ENCODE peak calls at places on chromosomes 1 and 21, in eight cellular contexts. K, Q, R, L, U, H, V and C are unnamed samples.
A peak's percentile ranks its signal among the peaks of the same experiment; 100 is the strongest.

GRCh38 chr1:71028981-71029380 is 18.6 kb downstream of the PTGER3 start:
- DNase-seq in H (no peak), Q (no peak), K (no peak), R (no peak), L (no peak), V (no peak), U (no peak), C (no peak)

GRCh38 chr1:192890134-192890533 is 81.3 kb downstream of the RGS2 start:
- DNase-seq in V (no peak), H (no peak), L (no peak), Q (no peak), U (no peak), K (no peak), R (no peak), C (no peak)

GRCh38 chr1:226082959-226083302 is 20.4 kb downstream of the H3-3A start:
- DNase-seq in Q (no peak), L (peak; percentile 84), H (peak; percentile 58), K (peak; percentile 49), R (peak; percentile 45), V (peak; percentile 42), U (peak; percentile 35), C (peak; percentile 54)

GRCh38 chr21:38273745-38274544 is 17.2 kb downstream of the KCNJ15 start:
- DNase-seq in V (peak; percentile 72), K (no peak), H (no peak), L (no peak), U (no peak), R (no peak), Q (no peak), C (peak; percentile 89)

GRCh38 chr21:37383066-37383465 is 16.5 kb downstream of the DYRK1A start:
- DNase-seq in K (no peak), L (no peak), V (no peak), R (peak; percentile 56), U (no peak), Q (no peak), H (no peak), C (no peak)

GRCh38 chr1:196723325-196724185 is 51.1 kb upstream of the CFHR3 start:
- DNase-seq in K (peak; percentile 22), U (no peak), R (no peak), L (no peak), V (peak; percentile 3), H (peak; percentile 46), Q (peak; percentile 36), C (peak; percentile 29)

GRCh38 chr1:244881552-244882280 is 17.4 kb upstream of the HNRNPU start:
- DNase-seq in V (no peak), K (no peak), Q (no peak), H (no peak), R (no peak), U (no peak), L (no peak), C (no peak)

GRCh38 chr1:232538224-232538942 is 91.5 kb downstream of the SIPA1L2 start:
- DNase-seq in L (no peak), V (peak; percentile 31), H (peak; percentile 91), Q (no peak), K (no peak), R (peak; percentile 41), U (no peak), C (peak; percentile 17)

GRCh38 chr1:222813866-222814535 is 838 bp upstream of the DISP1 start:
- DNase-seq in Q (peak; percentile 23), R (no peak), V (peak; percentile 22), L (no peak), U (no peak), K (no peak), H (no peak), C (peak; percentile 22)

GRCh38 chr1:223423641-223424233 is 30.5 kb downstream of the CCDC185 start:
- DNase-seq in Q (no peak), U (no peak), R (no peak), V (peak; percentile 28), K (no peak), H (peak; percentile 7), L (no peak), C (peak; percentile 39)

GRCh38 chr1:186152227-186152944 is 222.7 kb downstream of the TPR start:
- DNase-seq in K (peak; percentile 27), R (peak; percentile 65), H (peak; percentile 92), L (no peak), U (no peak), Q (no peak), V (peak; percentile 46), C (peak; percentile 62)

GRCh38 chr1:150192012-150192411 is 42.3 kb downstream of the PLEKHO1 start:
- DNase-seq in V (no peak), L (no peak), Q (no peak), H (peak; percentile 93), K (no peak), U (no peak), R (peak; percentile 79), C (peak; percentile 45)

GRCh38 chr1:231351816-231352215 is 13.7 kb downstream of the SPRTN start:
- DNase-seq in V (no peak), Q (no peak), R (peak; percentile 43), U (no peak), H (no peak), K (no peak), L (no peak), C (no peak)

GRCh38 chr1:212597495-212597894 is 11.1 kb upstream of the ATF3 start:
- DNase-seq in L (no peak), H (peak; percentile 49), K (no peak), V (peak; percentile 44), Q (no peak), R (no peak), U (no peak), C (no peak)

GRCh38 chr1:246682231-246682895 is 41.8 kb upstream of the SCCPDH start:
- DNase-seq in U (no peak), H (no peak), V (no peak), L (no peak), R (peak; percentile 39), K (no peak), Q (no peak), C (no peak)

GRCh38 chr1:1067284-1068076 is 6.6 kb downstream of the RNF223 start:
- DNase-seq in R (no peak), L (no peak), K (no peak), H (peak; percentile 82), Q (peak; percentile 78), U (no peak), V (no peak), C (no peak)

GRCh38 chr1:234963904-234964702 is 164.5 kb downstream of the TOMM20 start:
- DNase-seq in V (peak; percentile 60), U (no peak), H (no peak), R (no peak), K (no peak), Q (peak; percentile 76), L (peak; percentile 69), C (peak; percentile 58)

GRCh38 chr21:36554411-36555157 is 74.7 kb upstream of the CLDN14 start:
- DNase-seq in V (no peak), L (no peak), U (no peak), Q (no peak), R (no peak), K (no peak), H (no peak), C (no peak)

GRCh38 chr1:161069201-161069685 is 448 bp downstream of the ARHGAP30 start:
- DNase-seq in Q (no peak), U (no peak), L (no peak), R (no peak), H (no peak), K (no peak), V (no peak), C (no peak)

DNA sequence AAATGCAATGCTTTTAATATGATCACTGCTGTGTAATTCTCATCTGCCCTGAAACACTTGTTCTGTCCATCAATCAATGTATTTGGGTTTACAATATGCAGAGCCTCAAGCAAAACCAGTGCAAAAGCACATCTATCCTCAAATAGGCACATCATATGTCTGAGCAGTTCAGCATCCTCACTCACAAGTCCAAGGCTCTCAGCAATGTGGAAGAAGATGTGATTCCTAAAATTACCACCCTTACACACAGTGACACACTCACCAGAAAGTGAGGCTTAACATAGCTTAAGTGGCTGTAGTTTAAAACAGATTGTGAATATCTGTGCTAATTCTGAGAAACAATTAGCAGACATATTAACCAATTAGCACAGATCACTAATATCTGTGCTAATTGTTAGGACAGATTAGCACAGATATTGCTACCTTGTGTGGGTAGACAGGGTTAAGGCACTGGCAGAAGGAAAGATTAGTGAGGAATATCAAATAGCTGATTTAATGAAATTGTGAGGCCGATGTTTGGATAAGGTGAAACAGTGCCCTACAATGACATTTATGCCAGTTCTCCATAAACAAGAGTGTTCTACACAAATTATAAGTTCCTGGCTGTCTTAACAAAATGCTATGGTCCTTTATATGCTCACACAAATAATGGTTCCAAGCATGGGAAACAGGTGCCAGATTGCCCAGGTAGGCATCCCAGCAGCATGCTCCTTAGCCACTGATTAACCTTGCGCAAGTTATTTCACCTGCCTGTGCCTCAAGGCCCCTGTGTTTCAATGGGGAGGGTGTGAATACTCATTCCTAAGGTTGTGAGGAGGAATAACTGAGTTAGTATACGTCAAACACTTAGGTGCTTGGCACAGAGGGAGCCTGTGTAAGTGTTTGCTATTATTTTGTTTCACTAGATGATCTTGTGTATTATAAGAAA is 41.7 kb downstream of the MRPL39 start:
- DNase-seq in R (no peak), K (no peak), L (no peak), V (no peak), U (no peak), Q (no peak), H (no peak), C (no peak)
- H3K4me3 ChIP-seq in R (no peak overlapping the region), K (no peak overlapping the region), L (no peak overlapping the region), V (no peak overlapping the region), U (no peak overlapping the region), Q (no peak overlapping the region), H (no peak overlapping the region), C (no peak overlapping the region)

DNA sequence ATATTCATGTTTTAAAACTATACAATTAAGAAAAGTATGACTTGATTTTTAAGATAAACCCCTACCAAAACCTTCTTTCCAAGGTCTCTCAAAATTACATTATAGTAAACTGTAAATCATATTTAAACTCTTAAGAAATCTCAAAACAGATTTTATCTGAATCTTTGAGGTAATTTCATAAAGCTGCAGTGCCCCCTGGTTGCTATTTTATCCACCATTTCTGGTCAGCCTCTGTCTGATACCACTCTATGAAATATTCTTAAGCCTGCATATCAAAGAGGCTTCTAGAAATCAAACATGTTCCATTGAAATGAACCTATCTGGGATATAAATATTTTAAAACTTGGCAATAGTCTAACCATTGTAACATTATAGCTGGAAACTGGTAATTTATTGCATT is 317.3 kb downstream of the COL11A1 start:
- DNase-seq in Q (no peak), R (peak; percentile 42), H (peak; percentile 20), U (no peak), V (peak; percentile 4), K (no peak), L (no peak), C (peak; percentile 6)
- TF ChIP-seq CTCF in Q (no peak), R (peak; percentile 50), H (no peak), U (no peak), V (no peak), K (no peak), L (no peak), C (no peak)

DNA sequence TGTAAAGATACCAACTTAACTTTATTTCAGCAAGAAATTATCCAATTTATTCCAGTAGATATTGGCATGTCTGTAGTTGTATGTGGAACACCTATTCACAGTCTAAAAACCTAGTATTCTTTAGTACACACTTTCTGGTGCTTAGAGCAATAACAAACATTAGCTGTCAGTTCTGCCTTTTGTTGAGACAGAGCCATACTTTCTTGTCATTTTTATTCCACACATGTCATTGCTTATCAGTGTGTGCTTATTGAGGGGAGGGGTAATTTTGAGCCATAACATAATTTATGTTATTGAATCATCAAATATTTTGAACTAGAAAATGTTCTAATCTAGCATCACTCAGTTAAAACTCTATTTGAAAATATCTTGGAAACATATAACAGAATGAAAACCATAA is 401.7 kb downstream of the PTPRC start:
- DNase-seq in V (no peak), Q (no peak), R (no peak), U (no peak), H (no peak), L (no peak), K (no peak), C (no peak)
- H3K4me3 ChIP-seq in V (no peak overlapping the region), Q (no peak overlapping the region), R (no peak overlapping the region), U (no peak overlapping the region), H (no peak overlapping the region), L (no peak overlapping the region), K (no peak overlapping the region), C (no peak overlapping the region)

GRCh38 chr21:42107881-42108553 is 36.9 kb downstream of the UMODL1 start:
- DNase-seq in Q (peak; percentile 88), R (peak; percentile 62), H (peak; percentile 81), L (no peak), U (no peak), V (peak; percentile 48), K (peak; percentile 64), C (peak; percentile 65)
- TF ChIP-seq CTCF in Q (peak; percentile 89), R (peak; percentile 82), H (peak; percentile 87), L (peak; percentile 41), U (peak; percentile 50), V (peak; percentile 62), K (peak; percentile 88), C (peak; percentile 86)